ENCODE peak calls at places on chromosomes 16 and 17, in four cellular contexts. H is IMR-90, K is H9, T is H1. U is an unnamed sample.

GRCh38 chr16:74261068-74261467 is 35.5 kb upstream of the PSMD7 start:
- DNase-seq in H (no peak), T (peak; percentile 37), K (no peak), U (no peak)

GRCh38 chr16:89107209-89107582 is 13.5 kb downstream of the ACSF3 start:
- DNase-seq in K (no peak), H (no peak), T (no peak), U (no peak)

GRCh38 chr16:50282010-50282538 is 15.7 kb downstream of the ADCY7 start:
- DNase-seq in T (no peak), H (no peak), K (no peak), U (no peak)

GRCh38 chr16:9256196-9256595 is 164.8 kb downstream of the HAPSTR1 start:
- DNase-seq in T (peak; percentile 95), K (peak; percentile 85), H (no peak), U (peak; percentile 87)

GRCh38 chr16:86585821-86586611 is 7.7 kb downstream of the FOXL1 start:
- DNase-seq in H (peak; percentile 93), T (no peak), K (no peak), U (no peak)

GRCh38 chr16:45454-45853 is 8.0 kb downstream of the POLR3K start:
- DNase-seq in T (no peak), K (no peak), H (no peak), U (no peak)

GRCh38 chr17:61731330-61731729 is 132.0 kb downstream of the BRIP1 start:
- DNase-seq in K (no peak), T (no peak), H (peak; percentile 31), U (no peak)

GRCh38 chr17:81390436-81391214 is 4.6 kb upstream of the BAHCC1 start:
- DNase-seq in K (no peak), T (peak; percentile 57), H (no peak), U (peak; percentile 47)

GRCh38 chr17:58200024-58200633 is 7.6 kb downstream of the EPX start:
- DNase-seq in H (peak; percentile 36), T (peak; percentile 89), K (peak; percentile 93), U (peak; percentile 81)

GRCh38 chr16:54540525-54541180 is 254.1 kb upstream of the IRX3 start:
- DNase-seq in K (no peak), H (no peak), T (no peak), U (no peak)

GRCh38 chr17:51029568-51030463 is 90.9 kb downstream of the SPAG9 start:
- DNase-seq in K (no peak), H (peak; percentile 54), T (no peak), U (no peak)

GRCh38 chr17:82365586-82366295 is 5.8 kb upstream of the UTS2R start:
- DNase-seq in T (no peak), H (no peak), K (no peak), U (no peak)

GRCh38 chr17:68458260-68459029 is 1.1 kb upstream of the WIPI1 start:
- DNase-seq in T (no peak), H (no peak), K (no peak), U (no peak)

GRCh38 chr17:76540381-76541300 is 797 bp downstream of the PRCD start:
- DNase-seq in H (peak; percentile 94), K (peak; percentile 100), T (peak; percentile 88), U (peak; percentile 99)
- H2BK120ac ChIP-seq in H (peak overlapping the region; percentile 93), K (no peak overlapping the region), T (peak overlapping the region; percentile 44), U (no peak overlapping the region)

DNA sequence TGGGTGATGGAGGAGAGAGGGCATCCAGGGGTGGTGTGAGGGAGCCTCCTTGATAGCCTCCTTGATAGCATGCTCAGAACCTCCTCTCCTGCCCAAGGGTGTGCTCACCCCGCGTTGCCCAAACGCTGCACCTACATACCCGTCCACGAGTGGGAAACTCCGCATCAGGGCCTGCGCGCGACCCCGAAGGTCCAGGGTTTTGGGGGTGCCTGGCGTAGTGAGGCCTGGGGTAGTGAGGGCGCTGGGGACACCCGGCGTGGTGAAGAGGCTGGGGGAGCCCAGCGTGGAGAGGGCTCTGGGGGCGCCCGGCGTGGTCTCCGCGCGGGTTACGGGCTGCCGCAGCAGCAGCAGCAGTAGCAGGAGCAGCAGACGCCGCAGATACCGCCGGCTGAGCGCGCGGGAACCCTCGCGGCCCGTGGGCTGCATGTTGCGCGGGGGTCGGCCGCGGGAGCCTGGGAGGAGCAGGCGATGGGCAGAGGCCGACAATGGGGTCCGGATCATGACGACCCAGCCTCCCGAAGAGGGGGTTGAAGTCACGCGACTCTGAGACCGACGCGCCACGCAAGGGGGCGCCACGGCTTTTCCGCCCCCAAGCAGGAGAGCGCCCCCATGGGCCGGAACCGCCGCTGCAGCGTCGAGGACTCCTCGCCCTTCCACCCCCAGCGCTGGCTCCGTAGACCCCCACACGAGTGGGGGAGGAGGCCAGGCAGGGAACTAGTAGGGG is at the start of gene DPEP3:
- DNase-seq in K (peak; percentile 82), T (peak; percentile 89), H (no peak), U (peak; percentile 61)
- H3K4me2 ChIP-seq in K (no peak within 1 kb of the TSS), T (peak within 1 kb of the TSS; percentile 11), H (no peak within 1 kb of the TSS), U (no peak within 1 kb of the TSS)

GRCh38 chr16:81618187-81618586 is 160.9 kb upstream of the PLCG2 start:
- DNase-seq in H (no peak), K (no peak), T (no peak), U (no peak)
- H4K5ac ChIP-seq in H (no peak overlapping the region), K (no peak overlapping the region), T (no peak overlapping the region), U (no peak overlapping the region)

DNA sequence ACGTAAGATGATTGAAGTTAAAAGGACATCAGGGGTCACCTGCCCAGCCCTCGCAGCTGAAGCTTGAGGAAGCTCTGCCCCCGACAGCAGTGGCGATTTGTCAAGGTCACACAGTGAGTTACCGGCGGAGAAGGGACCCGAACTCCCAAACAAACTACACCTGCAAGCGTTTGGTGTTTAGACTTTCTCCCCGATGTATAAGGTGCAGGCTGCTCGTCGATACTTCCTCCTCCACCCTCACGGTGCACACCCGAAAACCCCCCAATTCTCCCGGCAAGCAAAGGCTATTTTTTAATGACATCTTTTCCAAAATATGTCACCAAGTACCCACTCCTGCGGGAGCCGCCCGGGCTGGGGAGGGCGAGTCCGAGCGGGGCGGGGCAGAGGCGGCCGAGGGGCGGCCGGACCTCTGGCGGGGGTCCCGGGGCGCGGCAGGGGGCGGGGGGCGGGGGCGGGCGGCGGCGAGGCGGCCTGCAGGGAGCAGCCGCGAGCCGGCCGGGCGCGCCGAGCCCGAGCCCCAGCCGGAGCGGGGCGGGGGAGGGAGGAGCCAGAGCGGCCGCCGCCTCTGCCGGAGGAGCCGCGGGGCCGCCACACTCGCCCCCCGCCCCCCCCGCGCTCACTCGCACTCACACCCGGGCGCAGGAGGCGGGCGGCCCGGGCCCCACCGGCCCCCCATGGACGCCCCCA is at the start of gene THRA:
- DNase-seq in T (peak; percentile 54), H (peak; percentile 23), K (peak; percentile 78), U (peak; percentile 57)
- H2BK120ac ChIP-seq in T (peak within 1 kb of the TSS; percentile 61), H (peak within 1 kb of the TSS; percentile 73), K (no peak within 1 kb of the TSS), U (peak within 1 kb of the TSS; percentile 16)

GRCh38 chr17:38585056-38585804 is 20.5 kb downstream of the SRCIN1 start:
- DNase-seq in H (no peak), T (peak; percentile 61), K (peak; percentile 81), U (peak; percentile 67)
- H3K4me2 ChIP-seq in H (no peak overlapping the region), T (peak overlapping the region; percentile 41), K (no peak overlapping the region), U (no peak overlapping the region)

GRCh38 chr17:43381621-43382020 is 17.2 kb upstream of the ARL4D start:
- DNase-seq in K (no peak), T (no peak), H (no peak), U (no peak)
- H4K5ac ChIP-seq in K (no peak overlapping the region), T (no peak overlapping the region), H (no peak overlapping the region), U (no peak overlapping the region)

GRCh38 chr17:40346061-40346767 is 18.3 kb downstream of the GJD3 start:
- DNase-seq in T (no peak), H (no peak), K (peak; percentile 59), U (no peak)
- H2BK120ac ChIP-seq in T (no peak overlapping the region), H (peak overlapping the region; percentile 83), K (no peak overlapping the region), U (no peak overlapping the region)

DNA sequence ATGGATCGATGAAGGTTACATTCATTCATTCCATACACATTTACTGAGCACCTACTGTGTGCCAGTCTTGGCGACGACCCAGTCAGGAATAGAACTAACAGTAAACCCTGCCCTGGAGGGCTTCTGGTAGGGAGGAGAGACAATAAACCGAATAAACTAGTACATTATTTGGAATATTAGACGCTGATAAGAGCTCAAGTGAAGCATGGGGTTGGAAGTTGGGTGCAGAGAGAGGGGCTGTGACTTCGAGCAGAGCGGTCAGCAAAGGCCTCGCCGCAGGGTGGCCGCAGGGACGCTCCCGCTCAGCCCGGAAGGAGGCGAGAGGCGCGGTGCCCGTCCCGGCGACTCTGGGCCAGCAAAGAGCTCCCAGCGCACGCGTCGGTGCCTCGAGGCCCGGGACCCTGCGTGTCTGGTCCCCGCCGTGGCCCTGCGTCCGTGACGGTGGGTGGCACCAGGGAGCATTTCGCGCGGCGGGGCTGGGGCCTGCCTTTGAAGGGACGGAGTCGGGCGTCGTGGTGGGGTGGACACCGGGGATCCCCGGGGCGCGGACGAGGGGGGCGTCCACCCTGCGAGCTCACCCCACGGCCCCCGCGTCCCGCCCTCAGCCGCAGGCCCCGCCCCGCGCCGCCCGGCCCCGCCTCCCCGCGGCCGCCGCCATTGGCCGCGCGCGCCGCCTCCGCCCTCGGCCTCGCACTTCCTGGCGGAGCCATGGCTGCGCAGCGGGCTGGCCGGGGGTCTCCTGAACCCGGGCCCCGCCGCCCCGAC is at the start of gene KLHL36:
- DNase-seq in T (peak; percentile 69), H (no peak), K (no peak), U (no peak)
- H3K4me2 ChIP-seq in T (peak within 1 kb of the TSS; percentile 67), H (peak within 1 kb of the TSS; percentile 92), K (peak within 1 kb of the TSS; percentile 61), U (peak within 1 kb of the TSS; percentile 84)